ENCODE peak calls at places on chromosomes 11 and 22, in seven cellular contexts. X is esophagus squamous epithelium, D is transverse colon, L is A549, R is body of pancreas, N is HCT116, K is GM12891. H is an unnamed sample.

GRCh38 chr11:23586188-23586587 is 725.9 kb upstream of the CCDC179 start:
- DNase-seq in R (no peak), K (no peak), X (no peak), N (no peak), L (no peak), D (no peak), H (no peak)

GRCh38 chr11:126523441-126523840 is 168.0 kb downstream of the ST3GAL4 start:
- DNase-seq in X (no peak), R (no peak), L (no peak), D (no peak), K (no peak), N (no peak), H (no peak)

GRCh38 chr11:123783536-123783935 is 22.6 kb downstream of the OR6M1 start:
- DNase-seq in L (no peak), D (peak), N (no peak), K (no peak), X (no peak), R (no peak), H (no peak)

GRCh38 chr11:2398664-2399355 is 1.7 kb upstream of the TSSC4 start:
- DNase-seq in R (no peak), N (no peak), D (no peak), X (no peak), K (no peak), L (no peak), H (no peak)

GRCh38 chr11:13940611-13941256 is 21.8 kb upstream of the SPON1 start:
- DNase-seq in X (no peak), N (no peak), D (no peak), L (no peak), R (no peak), K (no peak), H (no peak)

GRCh38 chr11:19345519-19345847 is 104.7 kb upstream of the E2F8 start:
- DNase-seq in N (no peak), L (peak), D (no peak), R (no peak), X (no peak), K (peak), H (no peak)

GRCh38 chr11:91946397-91947090 is 278.1 kb upstream of the FAT3 start:
- DNase-seq in D (no peak), L (no peak), K (no peak), X (no peak), N (no peak), R (no peak), H (no peak)

GRCh38 chr11:46489668-46490560 is 98.3 kb upstream of the CHRM4 start:
- DNase-seq in D (peak), N (peak), K (no peak), X (no peak), R (peak), L (peak), H (peak)

GRCh38 chr11:2142300-2142759 is 3.1 kb upstream of the IGF2 start:
- DNase-seq in K (no peak), D (no peak), R (no peak), L (no peak), X (no peak), N (no peak), H (no peak)

GRCh38 chr22:47036352-47036751 is 273.9 kb downstream of the TBC1D22A start:
- DNase-seq in K (no peak), D (no peak), N (no peak), R (no peak), L (no peak), X (no peak), H (no peak)

GRCh38 chr11:120431633-120432032 is 79.9 kb upstream of the GRIK4 start:
- DNase-seq in R (no peak), X (no peak), D (no peak), N (peak), K (no peak), L (peak), H (peak)

GRCh38 chr11:63937713-63938480 is 905 bp upstream of the NAA40 start:
- DNase-seq in D (peak), L (no peak), R (peak), N (no peak), X (no peak), K (no peak), H (peak)

GRCh38 chr11:86047275-86047991 is 21.5 kb downstream of the PICALM start:
- DNase-seq in N (no peak), K (no peak), L (no peak), R (no peak), D (no peak), X (no peak), H (no peak)

GRCh38 chr11:128294001-128294684 is 293.2 kb downstream of the ETS1 start:
- DNase-seq in D (no peak), N (no peak), L (no peak), R (no peak), K (no peak), X (no peak), H (no peak)

GRCh38 chr22:38867496-38868285 is 4.3 kb downstream of the CBX6 start:
- DNase-seq in N (no peak), D (no peak), R (no peak), K (no peak), X (no peak), L (no peak), H (no peak)

GRCh38 chr11:114440121-114440860 is 1.0 kb downstream of the REXO2 start:
- DNase-seq in D (no peak), K (no peak), R (no peak), N (no peak), L (no peak), X (no peak), H (peak)

GRCh38 chr11:62025429-62026105 is 58.1 kb upstream of the FTH1 start:
- DNase-seq in D (peak), X (peak), N (peak), K (no peak), L (peak), R (peak), H (peak)

GRCh38 chr11:16843307-16843706 is 104.9 kb downstream of the C11orf58 start:
- DNase-seq in L (peak), K (no peak), D (peak), X (no peak), N (no peak), R (peak), H (peak)

GRCh38 chr11:29328961-29329441 is 687.8 kb downstream of the KCNA4 start:
- DNase-seq in D (no peak), K (no peak), N (peak), L (peak), X (no peak), R (no peak), H (no peak)

GRCh38 chr11:99418927-99419707 is 398.4 kb downstream of the CNTN5 start:
- DNase-seq in K (no peak), N (no peak), X (no peak), D (no peak), L (no peak), R (no peak), H (no peak)

GRCh38 chr11:118109231-118109630 is 22.5 kb upstream of the SMIM35 start:
- DNase-seq in N (no peak), L (no peak), R (no peak), D (no peak), K (no peak), X (no peak), H (no peak)

GRCh38 chr11:47641585-47642098 is 717 bp downstream of the MTCH2 start:
- DNase-seq in R (no peak), D (no peak), L (no peak), K (no peak), X (no peak), N (no peak), H (peak)

GRCh38 chr11:28009383-28009782 is 98.6 kb downstream of the KIF18A start:
- DNase-seq in N (no peak), D (no peak), R (no peak), L (peak), X (no peak), K (no peak), H (no peak)

GRCh38 chr11:18907391-18907790 is 31.8 kb downstream of the MRGPRX1 start:
- DNase-seq in K (no peak), D (no peak), R (no peak), X (no peak), N (no peak), L (no peak), H (no peak)

GRCh38 chr22:41524809-41525449 is 19.3 kb downstream of the POLR3H start:
- DNase-seq in D (peak), L (no peak), K (peak), X (no peak), N (no peak), R (no peak), H (no peak)

GRCh38 chr11:6402561-6402981 is 12.3 kb downstream of the SMPD1 start:
- DNase-seq in R (no peak), L (no peak), D (peak), N (no peak), X (no peak), K (peak), H (no peak)

GRCh38 chr11:2771758-2772466 is 72.1 kb upstream of the KCNQ1OT1 start:
- DNase-seq in R (no peak), K (no peak), L (no peak), N (no peak), D (no peak), X (no peak), H (no peak)

GRCh38 chr11:43574949-43575915 is 105.3 kb upstream of the HSD17B12 start:
- DNase-seq in L (peak), K (no peak), X (no peak), N (no peak), R (peak), D (no peak), H (peak)

GRCh38 chr11:20000393-20001134 is 159.7 kb downstream of the DBX1 start:
- DNase-seq in X (no peak), N (no peak), L (peak), R (peak), D (no peak), K (no peak), H (no peak)

GRCh38 chr11:119338318-119338890 is 2.3 kb downstream of the C1QTNF5 start:
- DNase-seq in L (peak), D (peak), N (peak), X (no peak), R (peak), K (peak), H (peak)

GRCh38 chr11:20647976-20648565 is 21.3 kb upstream of the NELL1 start:
- DNase-seq in R (peak), X (no peak), K (peak), N (peak), L (peak), D (peak), H (peak)

GRCh38 chr11:63880031-63880841 is 36.7 kb downstream of the RCOR2 start:
- DNase-seq in R (no peak), K (no peak), L (no peak), X (no peak), N (no peak), D (no peak), H (no peak)

GRCh38 chr11:115716577-115717214 is 212.5 kb upstream of the CADM1 start:
- DNase-seq in K (no peak), L (no peak), X (no peak), R (no peak), D (no peak), N (no peak), H (no peak)

GRCh38 chr22:44071760-44072159 is 47.7 kb downstream of the PARVB start:
- DNase-seq in L (no peak), D (no peak), N (no peak), R (no peak), K (no peak), X (no peak), H (no peak)

GRCh38 chr22:24969588-24970301 is 17.2 kb downstream of the KIAA1671 start:
- DNase-seq in X (no peak), D (peak), K (no peak), N (peak), R (no peak), L (no peak), H (no peak)

GRCh38 chr11:26583550-26583949 is 11.5 kb upstream of the MUC15 start:
- DNase-seq in X (no peak), N (no peak), L (peak), R (peak), K (no peak), D (no peak), H (no peak)

GRCh38 chr11:83319346-83319745 is 33.2 kb upstream of the CCDC90B start:
- DNase-seq in K (no peak), L (no peak), N (no peak), R (no peak), X (no peak), D (no peak), H (no peak)

GRCh38 chr22:38724926-38725571 is 19.3 kb downstream of the GTPBP1 start:
- DNase-seq in R (no peak), N (no peak), K (no peak), D (no peak), L (peak), X (no peak), H (peak)

GRCh38 chr11:46733234-46733633 is 14.2 kb downstream of the F2 start:
- DNase-seq in R (no peak), N (no peak), K (no peak), D (no peak), X (no peak), L (no peak), H (no peak)

DNA sequence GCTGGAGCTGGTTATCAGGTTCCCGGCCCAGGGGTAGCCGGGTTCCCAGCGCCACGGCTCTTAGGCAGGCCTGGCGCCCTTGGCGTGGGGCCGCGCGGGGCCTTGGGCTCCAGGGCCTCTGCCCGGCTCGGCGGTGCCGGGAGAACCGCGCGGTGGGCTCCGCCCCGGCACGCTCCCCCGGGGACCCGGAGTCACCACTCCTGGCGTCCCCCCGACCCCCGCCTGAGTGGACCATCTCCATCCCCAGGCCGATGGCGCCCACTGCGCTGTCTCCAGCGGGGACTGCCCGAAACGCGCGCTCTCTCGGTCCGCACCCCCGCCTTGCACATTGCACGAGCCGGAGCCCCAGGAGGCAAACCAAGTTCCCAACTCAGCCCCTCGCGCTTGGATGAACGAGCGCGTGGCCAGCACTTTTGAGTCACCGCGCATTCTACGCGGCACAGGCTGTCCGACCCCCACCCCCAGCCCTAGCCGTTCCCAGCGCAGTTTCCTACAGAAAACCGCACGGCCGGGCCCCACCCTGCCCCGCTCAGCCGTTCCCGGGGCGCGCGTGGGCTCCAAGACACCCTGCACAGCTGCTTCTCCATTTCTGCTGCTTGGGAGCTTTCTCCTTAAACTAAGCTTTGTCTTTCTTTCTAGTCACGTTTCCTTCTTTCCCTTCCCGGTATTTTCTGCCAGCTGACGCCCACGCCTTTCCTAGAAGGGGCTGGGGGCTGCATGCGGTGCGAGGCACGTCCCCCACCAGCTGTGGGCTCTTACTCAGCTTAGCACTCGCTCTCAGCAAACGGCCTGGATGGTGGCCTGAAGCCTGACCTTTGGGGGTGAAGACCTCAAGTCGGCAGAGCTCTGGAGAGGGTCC is 650 bp upstream of the CHID1 start:
- DNase-seq in X (no peak), K (no peak), D (peak), L (peak), N (no peak), R (peak), H (peak)
- TF ChIP-seq POLR2A in X (no peak), K (peak), D (no peak), L (peak), N (peak), R (peak), H (no peak)

GRCh38 chr22:19942886-19943664 is 1.5 kb upstream of the TXNRD2 start:
- DNase-seq in L (peak), R (peak), K (no peak), X (no peak), N (no peak), D (no peak), H (no peak)

GRCh38 chr22:19942071-19942885 is 660 bp upstream of the TXNRD2 start:
- DNase-seq in L (peak), X (no peak), D (no peak), K (no peak), R (peak), N (no peak), H (peak)

GRCh38 chr22:19940536-19941364 is 822 bp upstream of the COMT start:
- DNase-seq in R (no peak), N (no peak), X (no peak), K (no peak), D (no peak), L (no peak), H (no peak)

GRCh38 chr22:19943665-19944026 is 2.0 kb upstream of the TXNRD2 start:
- DNase-seq in R (peak), N (no peak), K (no peak), D (no peak), X (no peak), L (peak), H (peak)

DNA sequence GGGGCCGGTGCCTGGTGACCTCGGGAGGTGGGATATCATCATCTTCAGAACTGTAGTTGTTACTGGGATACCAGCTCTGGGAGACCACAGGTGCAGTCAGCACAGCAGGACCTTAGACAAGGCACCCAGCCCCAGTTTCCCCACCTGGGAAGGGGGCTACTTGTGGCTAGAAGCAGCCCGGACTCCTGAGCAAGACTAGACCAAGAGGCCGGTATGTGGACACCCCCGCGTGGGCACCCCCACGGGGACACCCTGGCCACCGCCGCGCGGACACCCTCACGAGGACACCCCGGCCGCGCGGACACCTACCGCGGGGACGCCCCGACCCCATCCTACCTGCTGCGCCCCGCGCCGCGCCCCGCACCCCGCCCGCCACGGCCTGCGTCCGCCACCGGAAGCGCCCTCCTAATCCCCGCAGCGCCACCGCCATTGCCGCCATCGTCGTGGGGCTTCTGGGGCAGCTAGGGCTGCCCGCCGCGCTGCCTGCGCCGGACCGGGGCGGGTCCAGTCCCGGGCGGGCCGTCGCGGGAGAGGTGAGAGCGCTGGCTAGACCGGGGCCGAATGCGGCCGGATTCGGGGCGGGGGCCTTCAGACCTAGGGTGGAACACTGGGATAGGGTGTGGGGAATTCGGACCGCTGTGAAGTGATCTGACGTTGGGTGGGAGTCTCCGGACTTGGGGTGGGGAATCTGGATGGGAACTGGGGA is at the start of the genes COMT and TXNRD2:
- DNase-seq in L (peak), R (peak), D (peak), N (no peak), X (no peak), K (peak), H (peak)
- TF ChIP-seq POLR2A in L (peak), R (peak), D (peak), N (peak), X (peak), K (peak), H (peak)

GRCh38 chr11:94130589-94131362 is 2.1 kb downstream of the PANX1 start:
- DNase-seq in R (no peak), L (no peak), N (no peak), K (no peak), X (no peak), D (no peak), H (no peak)
- TF ChIP-seq POLR2A in R (no peak), L (no peak), N (no peak), K (no peak), X (peak), D (peak), H (no peak)

GRCh38 chr11:67583319-67584204 is at the start of gene GSTP1:
- DNase-seq in X (peak), K (peak), L (peak), R (peak), D (peak), N (peak), H (peak)
- TF ChIP-seq POLR2A in X (peak), K (peak), L (peak), R (peak), D (peak), N (peak), H (peak)

DNA sequence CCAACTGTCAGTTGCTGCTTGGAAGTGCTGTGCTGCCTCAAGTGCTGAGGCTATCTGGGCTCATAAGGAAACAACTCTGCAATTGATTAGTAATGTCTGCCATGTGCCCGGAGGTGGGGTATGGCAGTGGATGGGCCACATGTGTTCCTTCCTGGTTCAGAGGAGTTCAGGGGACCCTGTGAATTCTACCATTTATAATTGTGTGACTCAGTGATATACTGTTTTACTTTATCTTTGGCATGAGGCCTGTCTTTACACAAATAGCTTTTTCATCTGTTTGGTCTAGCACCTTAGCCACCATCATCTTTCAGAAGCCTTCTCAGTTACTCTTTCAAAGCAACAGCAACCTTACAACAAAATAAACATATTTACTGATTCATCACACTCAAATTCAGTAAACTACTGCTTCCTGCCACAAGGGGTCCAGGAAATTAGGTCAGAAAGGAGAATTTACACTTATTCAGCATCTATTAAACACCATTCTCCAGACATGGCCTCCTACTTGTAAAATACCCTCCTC is 20.9 kb downstream of the DKK3 start:
- DNase-seq in X (no peak), D (no peak), R (no peak), N (no peak), K (no peak), L (peak), H (peak)
- TF ChIP-seq POLR2A in X (no peak), D (no peak), R (no peak), N (no peak), K (no peak), L (no peak), H (no peak)

GRCh38 chr11:66652651-66653050 is 14.1 kb downstream of the RBM4 start:
- DNase-seq in L (no peak), R (no peak), X (no peak), D (no peak), N (no peak), K (no peak), H (no peak)

GRCh38 chr11:66646875-66647274 is 8.4 kb downstream of the RBM4 start:
- DNase-seq in L (no peak), N (no peak), K (no peak), R (no peak), X (no peak), D (no peak), H (no peak)

GRCh38 chr11:66649903-66650302 is 11.4 kb downstream of the RBM4 start:
- DNase-seq in L (no peak), X (no peak), R (no peak), D (no peak), K (no peak), N (no peak), H (no peak)

GRCh38 chr11:66653123-66653522 is 14.6 kb downstream of the RBM4 start:
- DNase-seq in K (no peak), R (no peak), N (no peak), L (no peak), X (no peak), D (no peak), H (peak)

DNA sequence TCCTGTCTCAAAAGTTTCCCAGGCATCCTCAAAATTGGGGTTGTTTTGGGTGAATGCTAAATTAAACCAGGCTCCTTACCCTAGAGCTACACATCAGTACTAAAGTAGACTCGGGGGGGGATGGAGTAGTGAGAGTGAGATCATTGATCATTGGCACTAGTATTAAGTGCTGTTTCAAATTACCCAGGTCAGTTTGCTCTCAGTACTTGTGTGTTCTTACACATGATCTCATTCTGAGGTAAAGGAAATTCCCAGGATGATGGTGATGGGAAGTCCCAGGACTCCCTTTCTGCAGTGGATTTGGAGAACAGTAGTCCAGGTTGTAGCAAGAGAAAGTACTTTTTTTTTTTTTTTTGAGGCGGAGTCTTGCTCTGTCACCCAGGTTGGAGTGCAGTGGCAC is 12.5 kb downstream of the RBM4 start:
- DNase-seq in N (no peak), K (no peak), R (no peak), L (no peak), X (no peak), D (no peak), H (no peak)
- TF ChIP-seq POLR2A in N (no peak), K (peak), R (no peak), L (no peak), X (no peak), D (no peak), H (no peak)

H was measured in erythroblast.